ENCODE peak calls at places on chromosomes 12 and 14, in seven cellular contexts. O, B, X, V, J, Z and D are unnamed samples.
A peak's percentile ranks its signal among the peaks of the same experiment; 100 is the strongest.

GRCh38 chr12:51077930-51078329 is 5.5 kb downstream of the CSRNP2 start:
- DNase-seq in O (no peak), B (no peak), X (no peak), V (no peak), J (no peak), Z (peak; percentile 42), D (peak; percentile 46)

GRCh38 chr12:110585231-110585799 is 2.2 kb upstream of the PPTC7 start:
- DNase-seq in O (peak; percentile 37), B (no peak), X (no peak), V (peak; percentile 90), J (no peak), Z (peak; percentile 26), D (peak; percentile 32)

GRCh38 chr14:99737451-99737951 is 53.4 kb downstream of the CYP46A1 start:
- DNase-seq in O (peak; percentile 76), B (no peak), X (peak; percentile 78), V (no peak), J (no peak), Z (no peak), D (no peak)

GRCh38 chr12:54415223-54415929 is 3.7 kb downstream of the ITGA5 start:
- DNase-seq in O (peak; percentile 5), B (no peak), X (no peak), V (no peak), J (no peak), Z (no peak), D (no peak)

GRCh38 chr12:138898-139534 is 72.4 kb downstream of the IQSEC3 start:
- DNase-seq in O (no peak), B (no peak), X (no peak), V (no peak), J (no peak), Z (no peak), D (peak; percentile 29)

GRCh38 chr12:92582466-92582865 is 120.3 kb upstream of the PLEKHG7 start:
- DNase-seq in O (no peak), B (no peak), X (no peak), V (no peak), J (no peak), Z (no peak), D (no peak)

GRCh38 chr14:100147691-100148464 is 11.6 kb downstream of the DEGS2 start:
- DNase-seq in O (no peak), B (no peak), X (no peak), V (no peak), J (no peak), Z (no peak), D (no peak)

GRCh38 chr12:18825138-18825537 is 87.2 kb downstream of the CAPZA3 start:
- DNase-seq in O (no peak), B (no peak), X (no peak), V (no peak), J (no peak), Z (no peak), D (no peak)

GRCh38 chr14:79783061-79783460 is 428.2 kb downstream of the DIO2 start:
- DNase-seq in O (no peak), B (no peak), X (no peak), V (no peak), J (no peak), Z (no peak), D (no peak)

GRCh38 chr12:112932485-112933151 is 5.7 kb upstream of the OAS3 start:
- DNase-seq in O (no peak), B (no peak), X (no peak), V (no peak), J (no peak), Z (no peak), D (no peak)

GRCh38 chr12:121711925-121712461 is 559 bp upstream of the TMEM120B start:
- DNase-seq in O (no peak), B (no peak), X (peak; percentile 36), V (peak; percentile 39), J (no peak), Z (peak; percentile 46), D (no peak)

GRCh38 chr12:69330475-69331473 is 17.4 kb upstream of the LYZ start:
- DNase-seq in O (no peak), B (no peak), X (peak; percentile 79), V (no peak), J (peak; percentile 33), Z (peak; percentile 7), D (peak; percentile 1)

GRCh38 chr12:46964496-46965098 is 114.8 kb upstream of the PCED1B start:
- DNase-seq in O (no peak), B (peak; percentile 24), X (no peak), V (peak; percentile 57), J (no peak), Z (peak; percentile 74), D (peak; percentile 64)

GRCh38 chr14:95981939-95982338 is 57.2 kb upstream of the C14orf132 start:
- DNase-seq in O (no peak), B (no peak), X (no peak), V (no peak), J (no peak), Z (no peak), D (no peak)

GRCh38 chr12:27931390-27931789 is 41.1 kb downstream of the PTHLH start:
- DNase-seq in O (no peak), B (no peak), X (no peak), V (no peak), J (no peak), Z (no peak), D (no peak)

GRCh38 chr14:97336179-97336578 is 539.0 kb downstream of the VRK1 start:
- DNase-seq in O (no peak), B (no peak), X (no peak), V (no peak), J (no peak), Z (no peak), D (no peak)

GRCh38 chr12:70366581-70367267 is 634 bp downstream of the KCNMB4 start:
- DNase-seq in O (peak; percentile 23), B (no peak), X (peak; percentile 40), V (peak; percentile 55), J (peak; percentile 46), Z (peak; percentile 21), D (peak; percentile 31)

GRCh38 chr12:70364695-70365397 is 1.2 kb upstream of the KCNMB4 start:
- DNase-seq in O (no peak), B (no peak), X (no peak), V (no peak), J (no peak), Z (no peak), D (no peak)

GRCh38 chr12:70365398-70365647 is 767 bp upstream of the KCNMB4 start:
- DNase-seq in O (no peak), B (no peak), X (no peak), V (no peak), J (no peak), Z (no peak), D (no peak)

GRCh38 chr12:70367268-70368141 is 1.4 kb downstream of the KCNMB4 start:
- DNase-seq in O (no peak), B (no peak), X (no peak), V (no peak), J (no peak), Z (peak; percentile 7), D (peak; percentile 11)

GRCh38 chr12:70365648-70366518 is at the start of gene KCNMB4:
- DNase-seq in O (peak; percentile 54), B (no peak), X (peak; percentile 49), V (peak; percentile 65), J (peak; percentile 79), Z (peak; percentile 28), D (peak; percentile 10)
- TF ChIP-seq CTCF in O (no peak), B (no peak), X (no peak), V (no peak), J (no peak), Z (no peak), D (no peak)

GRCh38 chr14:65824978-65825299 is 412.4 kb downstream of the FUT8 start:
- DNase-seq in O (no peak), B (no peak), X (no peak), V (no peak), J (no peak), Z (no peak), D (no peak)
- TF ChIP-seq CTCF in O (no peak), B (no peak), X (peak; percentile 6), V (peak; percentile 46), J (no peak), Z (no peak), D (no peak)

DNA sequence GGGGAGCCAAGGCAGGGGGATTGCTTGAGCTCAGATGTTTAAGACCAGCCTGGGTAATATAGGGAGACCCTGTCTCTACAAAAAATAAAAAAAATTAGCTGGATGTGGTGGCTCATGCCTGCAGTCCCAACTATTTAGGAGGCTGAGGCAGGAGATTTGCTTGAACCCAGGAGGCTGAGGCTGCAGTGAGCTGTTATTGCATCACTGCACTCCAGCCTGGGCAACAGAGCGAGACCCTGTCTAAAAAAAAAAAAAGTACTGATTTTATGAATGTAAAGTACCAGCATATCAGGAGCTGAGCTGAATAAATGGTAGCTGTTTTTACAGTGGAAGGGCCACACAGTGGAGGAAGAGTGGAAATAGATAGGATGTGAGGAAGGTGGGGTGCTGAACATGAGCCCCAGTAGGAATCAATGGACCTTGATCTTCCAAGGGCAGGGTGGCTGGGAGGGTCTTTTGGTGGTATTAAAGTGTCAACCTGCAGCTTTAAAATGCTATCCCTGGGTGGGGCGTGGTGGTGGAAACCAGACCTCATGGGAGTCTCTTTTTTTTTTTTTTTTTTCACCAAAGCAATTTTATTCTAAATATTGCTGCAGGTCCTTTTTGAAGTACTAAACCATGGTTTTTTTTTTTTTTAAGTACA is 2.2 kb downstream of the ATP23 start:
- DNase-seq in O (no peak), B (no peak), X (no peak), V (no peak), J (no peak), Z (no peak), D (no peak)
- TF ChIP-seq CTCF in O (no peak), B (no peak), X (no peak), V (no peak), J (no peak), Z (no peak), D (no peak)

DNA sequence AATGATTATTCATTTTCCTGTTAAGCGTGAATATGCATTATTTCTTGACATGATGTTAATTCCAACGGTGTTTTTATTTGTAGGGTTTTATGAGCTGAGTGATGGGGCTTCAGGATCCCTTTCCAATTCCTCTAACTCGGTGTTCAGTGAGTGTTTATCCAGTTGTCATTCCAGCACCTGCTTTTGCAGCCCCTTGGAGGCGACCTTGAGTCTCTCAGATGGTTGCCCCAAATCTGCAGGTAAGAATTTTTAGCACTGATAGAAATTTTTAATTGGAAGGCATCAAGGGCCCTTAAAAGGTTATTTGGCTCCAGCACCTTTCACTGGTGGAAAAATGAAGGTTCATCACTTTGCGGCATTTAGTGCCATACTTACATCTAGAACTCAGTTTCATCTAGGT is 3.7 kb downstream of the DACT1 start:
- DNase-seq in O (no peak), B (no peak), X (no peak), V (no peak), J (no peak), Z (no peak), D (no peak)
- TF ChIP-seq CTCF in O (no peak), B (no peak), X (no peak), V (no peak), J (no peak), Z (peak; percentile 16), D (peak; percentile 4)

DNA sequence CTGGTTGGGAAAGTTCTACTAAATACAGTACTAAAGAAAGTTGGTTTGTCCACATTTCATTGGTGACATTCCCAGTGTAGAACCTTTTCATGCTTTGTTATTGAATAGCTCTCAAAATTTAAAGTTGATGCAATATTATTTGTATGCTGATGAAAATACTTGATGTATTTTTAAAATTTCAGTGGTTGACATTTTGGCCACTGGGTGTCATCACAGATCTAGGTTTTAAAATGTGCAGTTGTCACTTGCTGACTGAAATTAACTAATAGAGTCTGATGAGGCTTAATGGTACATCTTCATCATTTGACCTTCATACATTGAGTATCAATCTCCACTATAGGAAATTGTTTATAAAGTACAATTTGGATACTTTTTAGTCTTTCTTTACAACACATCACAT is 37.1 kb downstream of the CMAS start:
- DNase-seq in O (no peak), B (peak; percentile 46), X (no peak), V (no peak), J (no peak), Z (peak; percentile 44), D (peak; percentile 35)
- TF ChIP-seq CTCF in O (peak; percentile 47), B (peak; percentile 30), X (peak; percentile 13), V (peak; percentile 80), J (no peak), Z (peak; percentile 39), D (peak; percentile 64)

GRCh38 chr12:66717049-66717448 is 38.2 kb upstream of the GRIP1 start:
- DNase-seq in O (no peak), B (no peak), X (no peak), V (no peak), J (no peak), Z (no peak), D (no peak)
- TF ChIP-seq CTCF in O (no peak), B (no peak), X (no peak), V (peak; percentile 34), J (no peak), Z (no peak), D (no peak)